ENCODE peak calls at places on chromosomes 3 and 15, in ten cellular contexts. H is NCI-H2081; X is heart right ventricle; Z is central memory CD4-positive, alpha-beta T cell; R is NCI-H460; V is SK-N-DZ; I is mammary epithelial cell; K is AG04450; M is naive thymus-derived CD4-positive, alpha-beta T cell; F is stimulated activated naive CD4-positive, alpha-beta T cell. J is an unnamed sample.
A peak's percentile ranks its signal among the peaks of the same experiment; 100 is the strongest.

GRCh38 chr15:41281236-41281635 is 50.2 kb downstream of the CHP1 start:
- DNase-seq in H (no peak), X (no peak), Z (no peak), R (no peak), V (no peak), I (peak; percentile 75), K (peak; percentile 69), M (no peak), F (no peak), J (no peak)

GRCh38 chr15:52506549-52506948 is 22.1 kb downstream of the MYO5A start:
- DNase-seq in H (no peak), X (no peak), Z (no peak), R (no peak), V (no peak), I (no peak), K (no peak), M (no peak), F (no peak), J (no peak)

GRCh38 chr3:180320631-180321030 is 281.3 kb upstream of the TTC14 start:
- DNase-seq in H (no peak), X (no peak), Z (no peak), R (no peak), V (no peak), I (peak; percentile 19), K (no peak), M (no peak), F (no peak), J (no peak)

GRCh38 chr15:68354923-68355322 is 77.0 kb downstream of the ITGA11 start:
- DNase-seq in H (no peak), X (no peak), Z (no peak), R (no peak), V (no peak), I (peak; percentile 93), K (peak; percentile 88), M (no peak), F (no peak), J (no peak)

GRCh38 chr3:4656059-4656458 is 162.9 kb downstream of the ITPR1 start:
- DNase-seq in H (peak; percentile 63), X (peak; percentile 67), Z (no peak), R (peak; percentile 67), V (peak; percentile 84), I (peak; percentile 40), K (peak; percentile 44), M (no peak), F (no peak), J (peak; percentile 43)

GRCh38 chr15:89888214-89888804 is 5.5 kb downstream of the AP3S2 start:
- DNase-seq in H (no peak), X (no peak), Z (no peak), R (peak; percentile 26), V (no peak), I (peak; percentile 44), K (peak; percentile 74), M (no peak), F (no peak), J (no peak)

GRCh38 chr15:73560501-73561117 is 72.6 kb downstream of the NPTN start:
- DNase-seq in H (peak; percentile 64), X (peak; percentile 36), Z (peak; percentile 14), R (peak; percentile 62), V (peak; percentile 67), I (peak; percentile 51), K (peak; percentile 55), M (no peak), F (no peak), J (no peak)

GRCh38 chr3:74643636-74644035 is 29.2 kb upstream of the CNTN3 start:
- DNase-seq in H (no peak), X (peak; percentile 70), Z (no peak), R (no peak), V (peak; percentile 92), I (no peak), K (no peak), M (no peak), F (no peak), J (no peak)

GRCh38 chr3:183253961-183254815 is 1.1 kb downstream of the B3GNT5 start:
- DNase-seq in H (peak; percentile 61), X (peak; percentile 28), Z (no peak), R (no peak), V (peak; percentile 49), I (no peak), K (no peak), M (peak; percentile 20), F (no peak), J (no peak)

GRCh38 chr3:181326637-181327223 is 337.2 kb upstream of the DNAJC19 start:
- DNase-seq in H (peak; percentile 78), X (no peak), Z (no peak), R (peak; percentile 30), V (peak; percentile 63), I (peak; percentile 6), K (no peak), M (no peak), F (no peak), J (no peak)

GRCh38 chr3:117480981-117481380 is 771.4 kb downstream of the TUSC7 start:
- DNase-seq in H (no peak), X (no peak), Z (no peak), R (no peak), V (no peak), I (no peak), K (no peak), M (no peak), F (no peak), J (no peak)

GRCh38 chr3:4681301-4681700 is 188.2 kb downstream of the ITPR1 start:
- DNase-seq in H (no peak), X (no peak), Z (no peak), R (no peak), V (no peak), I (no peak), K (no peak), M (no peak), F (no peak), J (no peak)

GRCh38 chr3:172256101-172256687 is 192.1 kb downstream of the GHSR start:
- DNase-seq in H (no peak), X (peak; percentile 31), Z (no peak), R (no peak), V (no peak), I (no peak), K (no peak), M (no peak), F (no peak), J (no peak)

GRCh38 chr3:22893001-22893400 is 310.1 kb upstream of the UBE2E2 start:
- DNase-seq in H (no peak), X (no peak), Z (no peak), R (no peak), V (no peak), I (no peak), K (no peak), M (no peak), F (no peak), J (no peak)

GRCh38 chr3:55190296-55190695 is 262.4 kb upstream of the LRTM1 start:
- DNase-seq in H (no peak), X (no peak), Z (no peak), R (no peak), V (no peak), I (no peak), K (no peak), M (no peak), F (no peak), J (no peak)

GRCh38 chr3:196499061-196499460 is 4.5 kb downstream of the RNF168 start:
- DNase-seq in H (no peak), X (no peak), Z (no peak), R (no peak), V (no peak), I (no peak), K (no peak), M (no peak), F (no peak), J (no peak)

GRCh38 chr3:125067225-125067624 is 11.4 kb upstream of the HEG1 start:
- DNase-seq in H (no peak), X (no peak), Z (no peak), R (no peak), V (no peak), I (no peak), K (no peak), M (no peak), F (no peak), J (no peak)

GRCh38 chr15:45097466-45097865 is 16.5 kb downstream of the DUOX2 start:
- DNase-seq in H (no peak), X (no peak), Z (no peak), R (no peak), V (no peak), I (no peak), K (no peak), M (no peak), F (no peak), J (no peak)

GRCh38 chr3:32325957-32326356 is 65.7 kb upstream of the CMTM7 start:
- DNase-seq in H (no peak), X (no peak), Z (no peak), R (no peak), V (no peak), I (peak; percentile 23), K (no peak), M (no peak), F (no peak), J (no peak)